ENCODE peak calls at places on chromosomes 2 and 18, in eight cellular contexts. A, O, V, I, H, M, B and R are unnamed samples.

GRCh38 chr2:148642891-148643416 is 1.6 kb upstream of the EPC2 start:
- DNase-seq in A (peak), O (no peak), V (no peak), I (no peak), H (no peak), M (no peak), B (no peak), R (no peak)

GRCh38 chr2:176118606-176119370 is 2.2 kb downstream of the HOXD10 start:
- DNase-seq in A (no peak), O (no peak), V (peak), I (peak), H (no peak), M (no peak), B (no peak), R (no peak)

GRCh38 chr18:23239350-23239692 is 104.0 kb downstream of the CABLES1 start:
- DNase-seq in A (no peak), O (no peak), V (no peak), I (no peak), H (no peak), M (no peak), B (no peak), R (no peak)

GRCh38 chr2:111972955-111973565 is 74.7 kb downstream of the MERTK start:
- DNase-seq in A (no peak), O (no peak), V (no peak), I (no peak), H (no peak), M (no peak), B (no peak), R (no peak)

GRCh38 chr2:180000434-180000833 is 6.7 kb downstream of the CWC22 start:
- DNase-seq in A (no peak), O (no peak), V (no peak), I (no peak), H (no peak), M (no peak), B (no peak), R (no peak)

GRCh38 chr2:219253753-219254589 is at the start of gene TUBA4A:
- DNase-seq in A (peak), O (peak), V (peak), I (peak), H (peak), M (peak), B (peak), R (peak)

GRCh38 chr18:46199515-46200147 is 95.4 kb downstream of the HAUS1 start:
- DNase-seq in A (no peak), O (no peak), V (no peak), I (no peak), H (no peak), M (no peak), B (no peak), R (no peak)

GRCh38 chr2:127891806-127892205 is 6.0 kb upstream of the AMMECR1L start:
- DNase-seq in A (no peak), O (no peak), V (no peak), I (no peak), H (no peak), M (no peak), B (no peak), R (no peak)

GRCh38 chr2:9658972-9659371 is 28.2 kb upstream of the YWHAQ start:
- DNase-seq in A (no peak), O (no peak), V (no peak), I (no peak), H (no peak), M (no peak), B (no peak), R (no peak)

GRCh38 chr2:219438453-219438852 is 3.8 kb downstream of the SPEG start:
- DNase-seq in A (no peak), O (no peak), V (no peak), I (no peak), H (no peak), M (no peak), B (peak), R (no peak)

GRCh38 chr2:44515416-44515815 is 153.7 kb downstream of the CAMKMT start:
- DNase-seq in A (no peak), O (no peak), V (no peak), I (no peak), H (no peak), M (no peak), B (no peak), R (no peak)

GRCh38 chr2:176130153-176130916 is 830 bp downstream of the HOXD8 start:
- DNase-seq in A (no peak), O (no peak), V (no peak), I (no peak), H (no peak), M (no peak), B (peak), R (no peak)

GRCh38 chr2:207901401-207901800 is 123.9 kb downstream of the PLEKHM3 start:
- DNase-seq in A (no peak), O (no peak), V (no peak), I (no peak), H (no peak), M (no peak), B (no peak), R (no peak)

GRCh38 chr18:75408554-75409506 is 18.7 kb downstream of the SMIM21 start:
- DNase-seq in A (no peak), O (no peak), V (no peak), I (no peak), H (no peak), M (no peak), B (no peak), R (no peak)

GRCh38 chr2:2804528-2804927 is 473.5 kb upstream of the MYT1L start:
- DNase-seq in A (no peak), O (no peak), V (no peak), I (no peak), H (no peak), M (no peak), B (no peak), R (no peak)

GRCh38 chr2:160334028-160334729 is 134.1 kb upstream of the ITGB6 start:
- DNase-seq in A (no peak), O (no peak), V (no peak), I (no peak), H (no peak), M (no peak), B (no peak), R (no peak)

GRCh38 chr2:181540421-181540820 is 83.2 kb downstream of the ITGA4 start:
- DNase-seq in A (no peak), O (no peak), V (no peak), I (no peak), H (no peak), M (no peak), B (no peak), R (no peak)

GRCh38 chr2:225122582-225123486 is 80.6 kb upstream of the DOCK10 start:
- DNase-seq in A (no peak), O (no peak), V (peak), I (peak), H (peak), M (peak), B (no peak), R (peak)

GRCh38 chr2:15732341-15733077 is 140.8 kb downstream of the DDX1 start:
- DNase-seq in A (no peak), O (no peak), V (no peak), I (no peak), H (no peak), M (no peak), B (no peak), R (peak)

GRCh38 chr2:158970522-158970855 is 2.0 kb downstream of the TANC1 start:
- DNase-seq in A (no peak), O (no peak), V (no peak), I (no peak), H (no peak), M (no peak), B (no peak), R (no peak)

GRCh38 chr18:59057969-59058368 is 81.7 kb upstream of the SEC11C start:
- DNase-seq in A (no peak), O (no peak), V (no peak), I (no peak), H (no peak), M (no peak), B (no peak), R (no peak)

GRCh38 chr2:18413794-18414396 is 146.6 kb downstream of the RDH14 start:
- DNase-seq in A (no peak), O (no peak), V (no peak), I (no peak), H (no peak), M (no peak), B (no peak), R (no peak)

GRCh38 chr2:238097988-238098853 is 1.9 kb upstream of the ESPNL start:
- DNase-seq in A (no peak), O (peak), V (no peak), I (peak), H (no peak), M (no peak), B (peak), R (peak)